ENCODE peak calls at places on chromosomes 4 and X, in ten cellular contexts. One of them, this sample, is unnamed.

GRCh38 chr4:11741190-11741652 is 312.5 kb upstream of the HS3ST1 start:
- DNase-seq in suprapubic skin: no peak
- DNase-seq in stomach: no peak
- DNase-seq in endodermal cell: no peak
- DNase-seq in GM23338: no peak
- DNase-seq in psoas muscle: no peak
- DNase-seq in CD8-positive, alpha-beta T cell: no peak
- DNase-seq in K562: no peak
- DNase-seq in pancreas: no peak
- DNase-seq in prostate gland: no peak
- DNase-seq in this sample: no peak

GRCh38 chrX:154732421-154733071 is 18.3 kb downstream of the GAB3 start:
- DNase-seq in stomach: no peak
- DNase-seq in psoas muscle: no peak
- DNase-seq in endodermal cell: no peak
- DNase-seq in CD8-positive, alpha-beta T cell: no peak
- DNase-seq in K562: no peak
- DNase-seq in pancreas: no peak
- DNase-seq in GM23338: no peak
- DNase-seq in prostate gland: no peak
- DNase-seq in suprapubic skin: no peak
- DNase-seq in this sample: no peak

GRCh38 chrX:51776851-51777250 is 33.6 kb downstream of the GSPT2 start:
- DNase-seq in GM23338: no peak
- DNase-seq in suprapubic skin: no peak
- DNase-seq in K562: no peak
- DNase-seq in pancreas: no peak
- DNase-seq in psoas muscle: no peak
- DNase-seq in stomach: no peak
- DNase-seq in prostate gland: no peak
- DNase-seq in CD8-positive, alpha-beta T cell: no peak
- DNase-seq in endodermal cell: peak; percentile 65
- DNase-seq in this sample: no peak

GRCh38 chr4:26151615-26152014 is 169.2 kb upstream of the RBPJ start:
- DNase-seq in CD8-positive, alpha-beta T cell: no peak
- DNase-seq in suprapubic skin: no peak
- DNase-seq in psoas muscle: peak; percentile 42
- DNase-seq in GM23338: no peak
- DNase-seq in K562: no peak
- DNase-seq in stomach: no peak
- DNase-seq in endodermal cell: peak; percentile 22
- DNase-seq in pancreas: no peak
- DNase-seq in prostate gland: no peak
- DNase-seq in this sample: no peak

GRCh38 chr4:183760326-183760725 is 101.2 kb downstream of the TRAPPC11 start:
- DNase-seq in prostate gland: no peak
- DNase-seq in K562: no peak
- DNase-seq in stomach: no peak
- DNase-seq in CD8-positive, alpha-beta T cell: no peak
- DNase-seq in endodermal cell: no peak
- DNase-seq in pancreas: no peak
- DNase-seq in psoas muscle: no peak
- DNase-seq in suprapubic skin: no peak
- DNase-seq in GM23338: no peak
- DNase-seq in this sample: peak; percentile 37

GRCh38 chrX:64187762-64188150 is 17.8 kb downstream of the AMER1 start:
- DNase-seq in pancreas: no peak
- DNase-seq in suprapubic skin: no peak
- DNase-seq in CD8-positive, alpha-beta T cell: no peak
- DNase-seq in endodermal cell: no peak
- DNase-seq in psoas muscle: no peak
- DNase-seq in GM23338: no peak
- DNase-seq in stomach: no peak
- DNase-seq in prostate gland: no peak
- DNase-seq in K562: no peak
- DNase-seq in this sample: no peak

GRCh38 chr4:122584517-122584916 is 36.3 kb downstream of the IL21 start:
- DNase-seq in CD8-positive, alpha-beta T cell: no peak
- DNase-seq in GM23338: no peak
- DNase-seq in pancreas: no peak
- DNase-seq in endodermal cell: no peak
- DNase-seq in psoas muscle: no peak
- DNase-seq in stomach: no peak
- DNase-seq in K562: no peak
- DNase-seq in prostate gland: no peak
- DNase-seq in suprapubic skin: no peak
- DNase-seq in this sample: no peak

GRCh38 chrX:118644378-118644777 is 83.0 kb upstream of the IL13RA1 start:
- DNase-seq in stomach: no peak
- DNase-seq in prostate gland: peak; percentile 4
- DNase-seq in pancreas: no peak
- DNase-seq in suprapubic skin: no peak
- DNase-seq in psoas muscle: no peak
- DNase-seq in CD8-positive, alpha-beta T cell: no peak
- DNase-seq in K562: peak; percentile 9
- DNase-seq in endodermal cell: no peak
- DNase-seq in GM23338: no peak
- DNase-seq in this sample: no peak

GRCh38 chr4:166128452-166128851 is 255.4 kb downstream of the TLL1 start:
- DNase-seq in CD8-positive, alpha-beta T cell: no peak
- DNase-seq in pancreas: no peak
- DNase-seq in endodermal cell: no peak
- DNase-seq in prostate gland: no peak
- DNase-seq in psoas muscle: no peak
- DNase-seq in GM23338: no peak
- DNase-seq in stomach: no peak
- DNase-seq in suprapubic skin: no peak
- DNase-seq in K562: no peak
- DNase-seq in this sample: no peak

GRCh38 chrX:67692246-67692645 is 148.4 kb downstream of the AR start:
- DNase-seq in prostate gland: no peak
- DNase-seq in endodermal cell: no peak
- DNase-seq in GM23338: no peak
- DNase-seq in stomach: no peak
- DNase-seq in suprapubic skin: no peak
- DNase-seq in psoas muscle: no peak
- DNase-seq in K562: no peak
- DNase-seq in CD8-positive, alpha-beta T cell: no peak
- DNase-seq in pancreas: no peak
- DNase-seq in this sample: no peak

GRCh38 chr4:26433556-26433955 is 56.7 kb downstream of the CCKAR start:
- DNase-seq in endodermal cell: no peak
- DNase-seq in CD8-positive, alpha-beta T cell: no peak
- DNase-seq in prostate gland: no peak
- DNase-seq in stomach: no peak
- DNase-seq in GM23338: no peak
- DNase-seq in psoas muscle: no peak
- DNase-seq in suprapubic skin: no peak
- DNase-seq in pancreas: no peak
- DNase-seq in K562: no peak
- DNase-seq in this sample: no peak

GRCh38 chr4:165651901-165652300 is 221.1 kb upstream of the TLL1 start:
- DNase-seq in stomach: no peak
- DNase-seq in psoas muscle: no peak
- DNase-seq in K562: no peak
- DNase-seq in GM23338: no peak
- DNase-seq in endodermal cell: no peak
- DNase-seq in pancreas: no peak
- DNase-seq in CD8-positive, alpha-beta T cell: no peak
- DNase-seq in suprapubic skin: no peak
- DNase-seq in prostate gland: no peak
- DNase-seq in this sample: no peak

GRCh38 chr4:169005453-169006099 is 4.5 kb downstream of the CBR4 start:
- DNase-seq in stomach: no peak
- DNase-seq in K562: no peak
- DNase-seq in GM23338: no peak
- DNase-seq in pancreas: no peak
- DNase-seq in prostate gland: no peak
- DNase-seq in CD8-positive, alpha-beta T cell: no peak
- DNase-seq in endodermal cell: no peak
- DNase-seq in suprapubic skin: no peak
- DNase-seq in psoas muscle: no peak
- DNase-seq in this sample: no peak

GRCh38 chrX:151713859-151714258 is 2.0 kb upstream of the FATE1 start:
- DNase-seq in suprapubic skin: no peak
- DNase-seq in prostate gland: no peak
- DNase-seq in K562: peak; percentile 53
- DNase-seq in endodermal cell: peak; percentile 82
- DNase-seq in pancreas: no peak
- DNase-seq in CD8-positive, alpha-beta T cell: no peak
- DNase-seq in GM23338: peak; percentile 62
- DNase-seq in psoas muscle: no peak
- DNase-seq in stomach: no peak
- DNase-seq in this sample: no peak

GRCh38 chr4:84877051-84877833 is 89.2 kb downstream of the WDFY3 start:
- DNase-seq in suprapubic skin: no peak
- DNase-seq in prostate gland: no peak
- DNase-seq in pancreas: no peak
- DNase-seq in CD8-positive, alpha-beta T cell: no peak
- DNase-seq in psoas muscle: no peak
- DNase-seq in stomach: no peak
- DNase-seq in K562: no peak
- DNase-seq in GM23338: no peak
- DNase-seq in endodermal cell: no peak
- DNase-seq in this sample: no peak

GRCh38 chr4:182306792-182307507 is 63.7 kb downstream of the TENM3 start:
- DNase-seq in stomach: no peak
- DNase-seq in suprapubic skin: no peak
- DNase-seq in endodermal cell: no peak
- DNase-seq in psoas muscle: no peak
- DNase-seq in K562: no peak
- DNase-seq in prostate gland: no peak
- DNase-seq in pancreas: no peak
- DNase-seq in GM23338: no peak
- DNase-seq in CD8-positive, alpha-beta T cell: no peak
- DNase-seq in this sample: no peak

DNA sequence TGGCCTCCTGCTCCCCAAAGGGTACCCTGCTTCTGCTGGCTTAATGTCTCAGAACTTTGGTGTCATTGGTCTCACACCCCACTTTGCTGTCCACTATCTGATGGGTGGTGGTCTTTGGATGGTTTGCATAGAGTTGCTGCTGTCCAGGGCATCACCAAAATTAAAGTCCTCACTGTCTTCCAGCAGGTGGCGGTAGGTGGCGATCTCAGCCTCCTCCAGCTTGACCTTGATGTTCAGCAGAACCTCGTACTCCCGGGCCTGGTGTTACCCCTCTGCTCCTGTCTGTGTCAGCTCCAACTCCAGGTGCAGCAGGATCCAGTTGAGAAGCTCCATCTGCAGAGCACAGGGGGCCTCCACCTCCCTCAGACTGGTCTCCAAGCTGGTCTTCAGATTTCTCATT is 1169.5 kb upstream of the PABPC4L start:
- DNase-seq in pancreas: no peak
- DNase-seq in psoas muscle: no peak
- DNase-seq in stomach: no peak
- DNase-seq in CD8-positive, alpha-beta T cell: no peak
- DNase-seq in suprapubic skin: no peak
- DNase-seq in endodermal cell: peak; percentile 84
- DNase-seq in GM23338: peak; percentile 30
- DNase-seq in prostate gland: no peak
- DNase-seq in K562: no peak
- DNase-seq in this sample: no peak
- TF ChIP-seq CTCF in pancreas: no peak
- TF ChIP-seq CTCF in psoas muscle: no peak
- TF ChIP-seq CTCF in stomach: no peak
- TF ChIP-seq CTCF in CD8-positive, alpha-beta T cell: no peak
- TF ChIP-seq CTCF in suprapubic skin: no peak
- TF ChIP-seq CTCF in endodermal cell: peak; percentile 71
- TF ChIP-seq CTCF in GM23338: peak; percentile 74
- TF ChIP-seq CTCF in prostate gland: no peak
- TF ChIP-seq CTCF in K562: no peak
- TF ChIP-seq CTCF in this sample: no peak

DNA sequence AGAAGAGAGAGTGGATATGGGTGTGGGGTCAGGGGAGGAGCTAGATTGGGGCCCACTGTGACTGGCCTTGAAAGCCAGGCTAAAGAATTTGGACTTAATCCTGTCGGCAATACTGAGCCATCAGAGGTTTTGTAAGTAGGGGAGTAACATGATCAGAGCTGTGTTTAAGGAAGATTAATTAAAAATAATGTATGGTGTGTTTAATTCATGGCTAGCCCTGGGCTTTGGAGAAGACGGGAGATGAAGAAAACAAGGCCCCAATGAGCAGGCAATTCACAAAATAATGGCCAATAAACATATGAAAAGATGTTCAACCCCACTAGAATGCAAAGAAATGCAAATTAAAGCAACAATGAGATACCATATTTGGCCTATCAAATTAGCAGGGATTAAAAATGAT is 98.2 kb upstream of the PJA1 start:
- DNase-seq in suprapubic skin: no peak
- DNase-seq in K562: no peak
- DNase-seq in pancreas: no peak
- DNase-seq in stomach: no peak
- DNase-seq in psoas muscle: no peak
- DNase-seq in CD8-positive, alpha-beta T cell: no peak
- DNase-seq in prostate gland: no peak
- DNase-seq in endodermal cell: no peak
- DNase-seq in GM23338: peak; percentile 1
- DNase-seq in this sample: no peak
- H3K4me3 ChIP-seq in suprapubic skin: no peak overlapping the region
- H3K4me3 ChIP-seq in K562: no peak overlapping the region
- H3K4me3 ChIP-seq in pancreas: no peak overlapping the region
- H3K4me3 ChIP-seq in stomach: no peak overlapping the region
- H3K4me3 ChIP-seq in psoas muscle: no peak overlapping the region
- H3K4me3 ChIP-seq in CD8-positive, alpha-beta T cell: no peak overlapping the region
- H3K4me3 ChIP-seq in prostate gland: no peak overlapping the region
- H3K4me3 ChIP-seq in endodermal cell: no peak overlapping the region
- H3K4me3 ChIP-seq in GM23338: peak overlapping the region; percentile 41
- H3K4me3 ChIP-seq in this sample: no peak overlapping the region

GRCh38 chr4:152075253-152075928 is 314.6 kb upstream of the GATB start:
- DNase-seq in suprapubic skin: no peak
- DNase-seq in K562: no peak
- DNase-seq in CD8-positive, alpha-beta T cell: no peak
- DNase-seq in GM23338: no peak
- DNase-seq in psoas muscle: no peak
- DNase-seq in prostate gland: no peak
- DNase-seq in stomach: no peak
- DNase-seq in endodermal cell: peak; percentile 59
- DNase-seq in pancreas: no peak
- DNase-seq in this sample: no peak
- H3K27ac ChIP-seq in suprapubic skin: no peak overlapping the region
- H3K27ac ChIP-seq in K562: no peak overlapping the region
- H3K27ac ChIP-seq in CD8-positive, alpha-beta T cell: no peak overlapping the region
- H3K27ac ChIP-seq in GM23338: no peak overlapping the region
- H3K27ac ChIP-seq in psoas muscle: no peak overlapping the region
- H3K27ac ChIP-seq in prostate gland: no peak overlapping the region
- H3K27ac ChIP-seq in stomach: no peak overlapping the region
- H3K27ac ChIP-seq in endodermal cell: no peak overlapping the region
- H3K27ac ChIP-seq in pancreas: no peak overlapping the region
- H3K27ac ChIP-seq in this sample: no peak overlapping the region

DNA sequence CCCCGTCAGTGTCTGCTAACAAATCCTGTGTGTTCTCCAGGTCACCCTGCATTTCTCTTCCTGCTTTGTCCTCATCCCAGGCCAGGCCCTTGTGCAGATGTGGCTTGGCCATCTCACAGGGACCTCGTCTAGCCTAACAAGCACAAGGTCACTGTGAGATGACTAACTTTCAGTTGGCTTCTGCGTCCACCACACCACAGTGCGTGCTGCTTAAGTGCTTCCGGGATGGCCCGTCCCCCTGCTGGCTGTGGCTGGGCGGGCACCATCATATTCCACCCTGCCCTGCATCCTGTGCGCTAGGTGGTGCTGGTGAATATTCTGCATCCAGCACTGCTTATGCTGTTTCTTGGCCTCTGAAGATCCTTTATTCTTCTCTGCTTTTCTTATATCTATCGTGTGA is 33.8 kb downstream of the RBBP7 start:
- DNase-seq in pancreas: no peak
- DNase-seq in suprapubic skin: no peak
- DNase-seq in K562: peak; percentile 18
- DNase-seq in psoas muscle: peak; percentile 37
- DNase-seq in endodermal cell: peak; percentile 88
- DNase-seq in prostate gland: no peak
- DNase-seq in GM23338: peak; percentile 49
- DNase-seq in stomach: peak; percentile 49
- DNase-seq in CD8-positive, alpha-beta T cell: no peak
- DNase-seq in this sample: peak; percentile 29
- TF ChIP-seq CTCF in pancreas: no peak
- TF ChIP-seq CTCF in suprapubic skin: no peak
- TF ChIP-seq CTCF in K562: peak; percentile 30
- TF ChIP-seq CTCF in psoas muscle: peak; percentile 20
- TF ChIP-seq CTCF in endodermal cell: peak; percentile 94
- TF ChIP-seq CTCF in prostate gland: peak; percentile 36
- TF ChIP-seq CTCF in GM23338: peak; percentile 62
- TF ChIP-seq CTCF in stomach: no peak
- TF ChIP-seq CTCF in CD8-positive, alpha-beta T cell: no peak
- TF ChIP-seq CTCF in this sample: no peak

This sample was measured in colonic mucosa.